ENCODE peak calls at places on chromosomes 16 and 17, in nine cellular contexts. Q is ovary; R is tibial nerve; G is activated CD8-positive, alpha-beta T cell treated with anti-CD3 and anti-CD28 coated beads for 36 hours; U is right lobe of liver; D is colonic mucosa; Y is neural progenitor cell; X is cardiac muscle cell; P is fibroblast of mammary gland. N is an unnamed sample.

GRCh38 chr17:80219777-80220708 is at the start of the genes SGSH and SLC26A11:
- DNase-seq in Q (peak), R (peak), G (peak), U (peak), D (peak), Y (peak), X (peak), P (peak), N (peak)

GRCh38 chr16:12315330-12316138 is 339.0 kb downstream of the SNX29 start:
- DNase-seq in Q (no peak), R (no peak), G (no peak), U (no peak), D (peak), Y (no peak), X (no peak), P (no peak), N (peak)

GRCh38 chr17:75872434-75873351 is 5.7 kb downstream of the TRIM47 start:
- DNase-seq in Q (peak), R (peak), G (peak), U (no peak), D (peak), Y (no peak), X (peak), P (peak), N (peak)

GRCh38 chr17:83203472-83204221 is 124.2 kb downstream of the METRNL start:
- DNase-seq in Q (peak), R (peak), G (no peak), U (peak), D (peak), Y (no peak), X (no peak), P (peak), N (no peak)

GRCh38 chr17:67742025-67742424 is 24.3 kb downstream of the NOL11 start:
- DNase-seq in Q (no peak), R (no peak), G (no peak), U (no peak), D (no peak), Y (no peak), X (no peak), P (no peak), N (no peak)

GRCh38 chr16:8109510-8110369 is 480.6 kb downstream of the TMEM114 start:
- DNase-seq in Q (no peak), R (no peak), G (no peak), U (no peak), D (no peak), Y (no peak), X (no peak), P (no peak), N (no peak)

GRCh38 chr17:2062571-2063183 is 7.8 kb downstream of the HIC1 start:
- DNase-seq in Q (peak), R (no peak), G (no peak), U (no peak), D (no peak), Y (no peak), X (peak), P (no peak), N (no peak)

GRCh38 chr16:89863741-89864391 is 9.5 kb upstream of the TCF25 start:
- DNase-seq in Q (no peak), R (no peak), G (peak), U (no peak), D (no peak), Y (no peak), X (no peak), P (peak), N (no peak)

GRCh38 chr17:50330151-50330753 is 15.7 kb upstream of the XYLT2 start:
- DNase-seq in Q (no peak), R (no peak), G (no peak), U (no peak), D (no peak), Y (no peak), X (no peak), P (no peak), N (no peak)

GRCh38 chr17:78723001-78723796 is 58.9 kb downstream of the CYTH1 start:
- DNase-seq in Q (peak), R (no peak), G (no peak), U (no peak), D (no peak), Y (peak), X (peak), P (no peak), N (no peak)

GRCh38 chr17:4520881-4521600 is 22.4 kb downstream of the SPNS2 start:
- DNase-seq in Q (no peak), R (no peak), G (no peak), U (no peak), D (no peak), Y (no peak), X (no peak), P (no peak), N (peak)

GRCh38 chr17:48814504-48814903 is 2.5 kb downstream of the TTLL6 start:
- DNase-seq in Q (peak), R (no peak), G (peak), U (peak), D (peak), Y (peak), X (peak), P (peak), N (peak)

GRCh38 chr17:48593840-48594411 is 347 bp upstream of the HOXB5 start:
- DNase-seq in Q (peak), R (peak), G (peak), U (peak), D (peak), Y (peak), X (peak), P (peak), N (peak)

GRCh38 chr17:44308320-44308818 is at the start of gene RUNDC3A:
- DNase-seq in Q (peak), R (peak), G (peak), U (peak), D (peak), Y (peak), X (peak), P (peak), N (peak)

GRCh38 chr17:333626-334396 is 18.8 kb downstream of the RPH3AL start:
- DNase-seq in Q (peak), R (peak), G (peak), U (peak), D (peak), Y (peak), X (peak), P (peak), N (no peak)

GRCh38 chr16:74923766-74924460 is 61.0 kb downstream of the WDR59 start:
- DNase-seq in Q (no peak), R (no peak), G (no peak), U (peak), D (no peak), Y (no peak), X (no peak), P (no peak), N (no peak)

GRCh38 chr17:1362964-1363363 is 37.1 kb downstream of the YWHAE start:
- DNase-seq in Q (no peak), R (peak), G (no peak), U (no peak), D (peak), Y (no peak), X (no peak), P (peak), N (no peak)

GRCh38 chr17:80888276-80889160 is 103.1 kb upstream of the CHMP6 start:
- DNase-seq in Q (no peak), R (no peak), G (no peak), U (no peak), D (no peak), Y (no peak), X (no peak), P (no peak), N (no peak)

GRCh38 chr16:23594186-23594585 is 1.9 kb downstream of the NDUFAB1 start:
- DNase-seq in Q (no peak), R (no peak), G (no peak), U (no peak), D (no peak), Y (no peak), X (peak), P (no peak), N (no peak)

GRCh38 chr16:23595951-23596720 is at the start of gene NDUFAB1:
- DNase-seq in Q (peak), R (peak), G (peak), U (peak), D (peak), Y (peak), X (peak), P (peak), N (peak)

GRCh38 chr16:23595246-23595950 is 718 bp downstream of the NDUFAB1 start:
- DNase-seq in Q (no peak), R (no peak), G (peak), U (no peak), D (peak), Y (no peak), X (peak), P (peak), N (peak)

GRCh38 chr16:23597003-23597756 is 1.1 kb upstream of the NDUFAB1 start:
- DNase-seq in Q (no peak), R (no peak), G (peak), U (peak), D (no peak), Y (peak), X (peak), P (peak), N (peak)
- TF ChIP-seq CTCF in Q (no peak), R (no peak), G (no peak), U (no peak), D (no peak), Y (peak), X (no peak), P (no peak), N (no peak)

GRCh38 chr16:54547052-54547451 is 260.5 kb upstream of the IRX3 start:
- DNase-seq in Q (no peak), R (no peak), G (no peak), U (no peak), D (no peak), Y (no peak), X (no peak), P (no peak), N (no peak)
- TF ChIP-seq CTCF in Q (no peak), R (no peak), G (no peak), U (no peak), D (no peak), Y (no peak), X (no peak), P (no peak), N (no peak)

DNA sequence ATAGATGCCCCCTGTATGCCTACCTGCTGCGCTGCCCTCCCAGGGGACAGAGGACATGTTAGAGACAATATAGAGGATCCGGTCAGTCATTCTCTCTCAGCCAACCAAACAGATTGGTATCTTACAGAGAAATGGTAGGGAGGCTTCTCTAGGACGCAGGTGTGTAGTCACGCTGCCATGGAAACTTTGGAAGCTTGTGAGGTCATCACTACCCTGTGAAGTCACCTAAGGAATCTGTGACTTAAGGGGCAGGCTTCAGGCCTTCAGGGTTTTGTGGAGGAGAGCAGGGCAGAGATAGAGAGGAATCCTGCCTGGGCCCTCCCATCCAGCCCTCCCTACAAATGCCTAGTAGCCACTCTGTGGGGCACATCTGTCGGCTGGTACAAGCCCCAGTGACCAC is at the start of gene DPEP2NB:
- DNase-seq in Q (no peak), R (no peak), G (no peak), U (no peak), D (no peak), Y (no peak), X (no peak), P (no peak), N (no peak)
- TF ChIP-seq CTCF in Q (no peak), R (no peak), G (no peak), U (no peak), D (no peak), Y (no peak), X (no peak), P (no peak), N (no peak)

GRCh38 chr16:747978-748746 is 7.4 kb upstream of the CIAO3 start:
- DNase-seq in Q (no peak), R (no peak), G (no peak), U (no peak), D (no peak), Y (no peak), X (no peak), P (no peak), N (no peak)

GRCh38 chr16:746637-747036 is 5.8 kb upstream of the CIAO3 start:
- DNase-seq in Q (no peak), R (no peak), G (no peak), U (no peak), D (no peak), Y (no peak), X (no peak), P (no peak), N (no peak)

GRCh38 chr16:749010-749409 is 8.2 kb upstream of the CIAO3 start:
- DNase-seq in Q (no peak), R (no peak), G (no peak), U (no peak), D (no peak), Y (no peak), X (no peak), P (peak), N (no peak)

GRCh38 chr16:743794-744500 is 3.1 kb upstream of the CIAO3 start:
- DNase-seq in Q (no peak), R (no peak), G (peak), U (no peak), D (no peak), Y (no peak), X (no peak), P (no peak), N (no peak)

DNA sequence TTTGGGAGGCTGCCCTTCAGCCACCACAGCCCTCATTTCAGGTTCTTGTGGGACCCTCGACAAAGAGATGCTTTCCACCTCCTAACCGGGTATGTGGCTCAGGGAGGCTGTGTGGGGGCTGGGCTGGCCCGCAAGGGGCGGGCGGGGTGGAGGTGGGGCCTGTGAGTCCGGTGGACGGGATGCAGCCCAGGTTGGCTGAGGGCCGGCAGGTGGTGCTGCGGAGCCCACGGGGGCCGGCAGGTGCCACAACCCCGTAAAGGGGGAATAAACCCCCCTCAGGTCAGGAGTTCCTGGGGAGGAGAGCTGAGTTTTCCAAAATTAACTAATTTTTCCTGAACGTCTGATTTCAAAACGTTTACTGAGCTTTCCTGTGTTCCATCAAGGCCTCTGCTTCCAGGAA is 4.9 kb upstream of the CIAO3 start:
- DNase-seq in Q (no peak), R (no peak), G (peak), U (no peak), D (no peak), Y (peak), X (peak), P (no peak), N (peak)
- TF ChIP-seq CTCF in Q (no peak), R (no peak), G (no peak), U (peak), D (no peak), Y (peak), X (peak), P (no peak), N (peak)

DNA sequence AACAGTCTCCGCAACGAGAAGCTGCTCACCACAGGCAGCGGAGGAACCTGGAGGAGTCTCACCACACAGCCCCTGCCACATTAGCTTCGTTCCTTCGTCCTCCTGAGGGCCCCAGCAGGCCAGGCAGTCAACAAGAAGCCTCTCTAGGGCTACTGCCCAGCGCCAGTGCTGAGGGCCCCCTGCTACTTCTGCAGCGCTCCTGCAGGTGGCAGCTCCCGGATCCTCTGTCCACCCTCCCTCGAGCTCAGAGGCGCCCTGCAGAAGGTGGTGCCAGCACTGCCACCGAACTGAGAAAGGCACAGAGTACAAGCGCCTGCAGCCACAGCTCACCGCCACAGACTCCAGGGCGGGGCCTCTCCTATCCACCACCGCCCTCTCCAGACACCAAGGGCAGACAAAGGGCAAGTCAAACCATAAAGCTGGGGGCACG is 27.3 kb downstream of the KDM8 start:
- DNase-seq in Q (no peak), R (no peak), G (peak), U (no peak), D (peak), Y (no peak), X (peak), P (no peak), N (no peak)
- TF ChIP-seq CTCF in Q (no peak), R (no peak), G (no peak), U (no peak), D (no peak), Y (peak), X (no peak), P (no peak), N (no peak)

GRCh38 chr16:88533945-88534641 is 36.1 kb upstream of the ZC3H18 start:
- DNase-seq in Q (peak), R (peak), G (peak), U (no peak), D (peak), Y (peak), X (peak), P (peak), N (no peak)
- TF ChIP-seq CTCF in Q (no peak), R (no peak), G (no peak), U (no peak), D (no peak), Y (no peak), X (no peak), P (no peak), N (no peak)

DNA sequence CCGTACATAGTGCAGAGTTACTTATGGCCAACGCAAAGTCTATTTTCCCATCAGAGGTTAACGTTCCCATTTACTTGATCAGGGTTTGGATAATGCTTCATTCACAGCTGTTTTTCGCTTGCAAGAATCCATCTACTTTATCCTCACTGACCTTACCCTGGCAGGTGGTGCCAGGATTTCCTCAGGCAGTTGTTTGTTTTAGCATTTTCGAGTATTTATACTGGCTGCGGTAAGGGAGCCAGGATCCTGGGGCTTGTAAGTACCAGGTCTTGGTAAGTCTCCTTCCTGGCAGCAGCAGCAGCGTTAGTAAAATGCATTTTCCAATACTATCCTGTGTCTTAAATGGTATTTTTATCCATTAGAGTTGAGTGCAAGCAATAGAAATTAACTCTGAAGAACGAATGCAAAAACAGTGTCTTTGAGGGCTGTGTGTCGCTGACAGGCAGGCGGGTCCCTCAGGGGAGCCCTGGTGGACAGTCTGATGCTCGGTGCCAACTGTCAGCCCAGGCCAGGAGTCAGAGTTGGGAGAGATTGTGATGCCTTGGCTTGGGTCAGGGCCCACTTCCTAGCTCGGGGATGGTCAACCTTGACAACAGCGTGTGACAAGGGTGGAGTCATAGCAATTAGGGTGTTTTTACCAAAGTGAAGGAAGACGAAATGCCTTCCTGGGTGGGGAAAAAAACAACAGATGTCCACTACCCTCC is 92.4 kb upstream of the HSBP1 start:
- DNase-seq in Q (no peak), R (no peak), G (no peak), U (no peak), D (no peak), Y (no peak), X (no peak), P (no peak), N (no peak)
- TF ChIP-seq CTCF in Q (no peak), R (no peak), G (no peak), U (no peak), D (no peak), Y (no peak), X (no peak), P (no peak), N (no peak)

GRCh38 chr17:58317421-58318064 is 11.1 kb downstream of the TSPOAP1 start:
- DNase-seq in Q (peak), R (no peak), G (peak), U (peak), D (peak), Y (peak), X (peak), P (peak), N (peak)
- TF ChIP-seq CTCF in Q (no peak), R (peak), G (peak), U (peak), D (peak), Y (peak), X (peak), P (peak), N (peak)

DNA sequence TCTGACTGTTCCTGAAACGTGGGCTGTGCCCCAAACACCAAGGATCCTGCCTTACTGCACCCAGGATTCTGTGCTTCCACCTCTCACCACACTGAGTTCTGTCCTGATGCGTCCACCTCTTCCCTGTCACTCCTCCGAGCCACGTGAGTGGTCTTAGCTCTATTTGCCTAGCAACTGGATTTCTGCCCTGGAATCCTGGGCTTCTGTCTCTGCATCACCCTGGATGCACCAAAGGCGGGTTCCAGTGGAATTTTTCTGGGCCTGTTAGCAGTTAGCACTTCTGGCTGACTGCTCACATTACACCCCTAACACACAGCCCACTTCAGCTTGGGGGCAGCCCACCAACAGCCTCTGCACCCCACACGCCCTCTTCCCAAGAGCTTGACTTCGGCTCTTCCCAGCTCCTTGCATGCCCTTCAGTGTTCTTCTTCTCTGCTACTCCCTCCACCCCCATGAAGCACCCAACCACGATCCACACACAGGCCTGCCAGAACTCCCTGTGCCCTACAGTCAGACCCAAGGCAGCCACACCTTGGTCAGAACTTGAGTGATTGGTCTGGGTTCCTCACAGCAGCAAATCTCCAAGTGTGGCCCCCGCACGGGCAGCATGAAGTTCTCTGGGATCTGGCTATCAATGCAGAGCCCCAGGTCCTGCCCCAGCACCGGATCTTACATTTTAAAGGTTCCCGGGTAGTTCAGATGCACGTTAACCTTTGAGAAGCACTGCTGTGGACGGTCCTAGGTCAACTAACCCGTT is 129.8 kb upstream of the RCVRN start:
- DNase-seq in Q (no peak), R (no peak), G (no peak), U (no peak), D (no peak), Y (no peak), X (no peak), P (no peak), N (no peak)
- TF ChIP-seq CTCF in Q (no peak), R (no peak), G (no peak), U (no peak), D (no peak), Y (no peak), X (no peak), P (no peak), N (no peak)

N was measured in Calu3.